ENCODE peak calls at places on chromosomes 12 and 14, in seven cellular contexts. I, X, R, U, B, G and F are unnamed samples.
A peak's percentile ranks its signal among the peaks of the same experiment; 100 is the strongest.

GRCh38 chr12:68749861-68750260 is 3.9 kb downstream of the SLC35E3 start:
- DNase-seq in X (no peak), U (no peak), I (no peak), G (no peak), R (no peak), B (no peak), F (no peak)

GRCh38 chr14:90777358-90777757 is 38.9 kb downstream of the TTC7B start:
- DNase-seq in I (no peak), U (no peak), G (no peak), R (no peak), B (no peak), X (no peak), F (no peak)

GRCh38 chr12:71469235-71469873 is 29.8 kb downstream of the LGR5 start:
- DNase-seq in G (no peak), U (no peak), I (peak; percentile 69), X (peak; percentile 66), R (no peak), B (peak; percentile 44), F (no peak)

GRCh38 chr14:94016446-94016976 is 9.6 kb upstream of the OTUB2 start:
- DNase-seq in R (no peak), X (no peak), G (no peak), U (no peak), B (no peak), I (no peak), F (no peak)

GRCh38 chr12:24378548-24379011 is 429.1 kb upstream of the SOX5 start:
- DNase-seq in B (no peak), R (no peak), U (no peak), I (peak; percentile 96), G (no peak), X (peak; percentile 44), F (no peak)

GRCh38 chr12:70383886-70384285 is 17.8 kb downstream of the KCNMB4 start:
- DNase-seq in G (no peak), B (no peak), X (no peak), U (no peak), I (no peak), R (no peak), F (no peak)

GRCh38 chr14:49589387-49589786 is 3.2 kb upstream of the RPS29 start:
- DNase-seq in U (no peak), I (no peak), G (no peak), B (no peak), X (no peak), R (no peak), F (no peak)

GRCh38 chr12:70739741-70740140 is 102.5 kb upstream of the PTPRB start:
- DNase-seq in X (no peak), G (no peak), R (no peak), B (no peak), I (no peak), U (no peak), F (no peak)

GRCh38 chr12:29649722-29650121 is 134.0 kb downstream of the TMTC1 start:
- DNase-seq in G (no peak), B (no peak), R (no peak), U (no peak), X (no peak), I (no peak), F (no peak)

GRCh38 chr12:48936379-48936979 is 11.2 kb upstream of the FKBP11 start:
- DNase-seq in G (peak; percentile 69), X (peak; percentile 90), R (peak; percentile 76), B (peak; percentile 36), U (peak; percentile 83), I (peak; percentile 79), F (peak; percentile 86)

GRCh38 chr12:105523164-105524057 is 192.9 kb downstream of the C12orf75 start:
- DNase-seq in X (peak; percentile 63), I (peak; percentile 86), U (peak; percentile 83), R (no peak), B (no peak), G (peak; percentile 36), F (no peak)

GRCh38 chr14:85416771-85417170 is 113.2 kb upstream of the FLRT2 start:
- DNase-seq in X (no peak), U (no peak), I (peak; percentile 77), G (no peak), B (no peak), R (no peak), F (no peak)

GRCh38 chr14:92694807-92695206 is 53.6 kb downstream of the LGMN start:
- DNase-seq in R (no peak), B (no peak), U (no peak), I (no peak), X (no peak), G (no peak), F (peak; percentile 72)

GRCh38 chr12:98533723-98534251 is 18.4 kb downstream of the TMPO start:
- DNase-seq in U (no peak), G (no peak), R (no peak), B (no peak), I (peak; percentile 36), X (no peak), F (no peak)

GRCh38 chr12:132941336-132941954 is 14.7 kb downstream of the ZNF605 start:
- DNase-seq in R (no peak), U (no peak), B (no peak), I (no peak), G (no peak), X (no peak), F (no peak)

GRCh38 chr12:132936163-132936562 is 19.9 kb downstream of the ZNF605 start:
- DNase-seq in U (no peak), X (no peak), I (no peak), G (no peak), R (no peak), B (no peak), F (no peak)

GRCh38 chr12:132940071-132940719 is 15.9 kb downstream of the ZNF605 start:
- DNase-seq in G (no peak), I (no peak), X (no peak), B (no peak), R (no peak), U (no peak), F (no peak)

GRCh38 chr12:132942611-132943010 is 13.5 kb downstream of the ZNF605 start:
- DNase-seq in U (no peak), I (no peak), B (no peak), G (no peak), X (no peak), R (no peak), F (no peak)

GRCh38 chr12:132937476-132937875 is 18.6 kb downstream of the ZNF605 start:
- DNase-seq in G (no peak), B (no peak), X (no peak), I (no peak), R (no peak), U (no peak), F (no peak)
- H3K9me3 ChIP-seq in G (peaks cover 72% of the 10 kb centered on the region), B (peaks cover 18% of the 10 kb centered on the region), X (peaks cover 11% of the 10 kb centered on the region), I (peaks cover 57% of the 10 kb centered on the region), R (no peaks in the 10 kb centered on the region), U (peaks cover 49% of the 10 kb centered on the region), F (peaks cover 94% of the 10 kb centered on the region)

GRCh38 chr12:108783446-108783845 is 52.1 kb upstream of the CORO1C start:
- DNase-seq in X (no peak), U (no peak), G (no peak), R (no peak), I (no peak), B (no peak), F (peak; percentile 51)
- H3K4me3 ChIP-seq in X (no peak overlapping the region), U (no peak overlapping the region), G (no peak overlapping the region), R (no peak overlapping the region), I (no peak overlapping the region), B (no peak overlapping the region), F (no peak overlapping the region)

GRCh38 chr14:101367421-101368261 is 193.7 kb upstream of the DIO3 start:
- DNase-seq in I (no peak), X (no peak), B (no peak), U (no peak), R (no peak), G (no peak), F (peak; percentile 67)

GRCh38 chr14:101370593-101371569 is 190.4 kb upstream of the DIO3 start:
- DNase-seq in B (no peak), X (no peak), U (no peak), G (no peak), R (no peak), I (no peak), F (peak; percentile 47)

GRCh38 chr14:101368629-101369028 is 192.7 kb upstream of the DIO3 start:
- DNase-seq in B (no peak), I (no peak), X (no peak), U (no peak), R (no peak), G (no peak), F (no peak)

GRCh38 chr14:101369916-101370592 is 191.2 kb upstream of the DIO3 start:
- DNase-seq in I (no peak), U (no peak), R (no peak), G (no peak), B (no peak), X (no peak), F (no peak)

GRCh38 chr14:101369194-101369915 is 191.9 kb upstream of the DIO3 start:
- DNase-seq in R (no peak), G (no peak), U (no peak), X (no peak), B (no peak), I (no peak), F (no peak)
- H3K27ac ChIP-seq in R (no peak overlapping the region), G (no peak overlapping the region), U (no peak overlapping the region), X (no peak overlapping the region), B (no peak overlapping the region), I (no peak overlapping the region), F (no peak overlapping the region)

GRCh38 chr12:17411662-17412061 is 678.3 kb downstream of the RERGL start:
- DNase-seq in B (no peak), X (no peak), U (no peak), G (no peak), R (no peak), I (no peak), F (no peak)

GRCh38 chr12:17416748-17417147 is 673.2 kb downstream of the RERGL start:
- DNase-seq in X (no peak), G (no peak), B (no peak), U (no peak), I (no peak), R (no peak), F (no peak)
- H3K9me3 ChIP-seq in X (no peaks in the 10 kb centered on the region), G (peaks cover 2% of the 10 kb centered on the region), B (peaks cover 7% of the 10 kb centered on the region), U (peaks cover 9% of the 10 kb centered on the region), I (peaks cover 12% of the 10 kb centered on the region), R (no peaks in the 10 kb centered on the region), F (peaks cover 30% of the 10 kb centered on the region)

DNA sequence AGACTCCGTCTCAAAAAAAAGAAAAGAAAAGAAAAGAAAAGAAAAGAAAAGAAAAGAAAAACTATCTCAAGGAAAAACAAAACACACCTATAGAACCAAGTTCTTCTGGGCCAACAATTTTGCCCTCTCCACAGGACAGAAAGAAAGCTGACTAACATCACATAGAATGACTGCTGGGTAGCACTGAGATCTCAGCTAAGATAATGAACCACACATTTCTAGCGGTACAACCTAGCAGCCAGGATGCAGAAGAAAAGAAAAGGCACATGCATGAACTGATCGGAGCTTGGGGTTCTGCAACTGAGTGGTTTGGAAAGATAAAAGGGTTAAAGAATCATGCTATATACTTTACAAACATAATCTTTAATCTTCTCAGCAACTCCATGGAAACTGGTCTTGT is 19.5 kb downstream of the TMED10 start:
- DNase-seq in X (no peak), G (no peak), R (no peak), B (no peak), U (no peak), I (no peak), F (no peak)
- H3K4me3 ChIP-seq in X (no peak overlapping the region), G (no peak overlapping the region), R (no peak overlapping the region), B (no peak overlapping the region), U (no peak overlapping the region), I (no peak overlapping the region), F (no peak overlapping the region)